ENCODE peak calls at places on chromosomes 6 and 20, in four cellular contexts. One of them, this sample, is unnamed.

GRCh38 chr6:105346052-105346451 is 56.8 kb downstream of the PREP start:
- DNase-seq in spleen: no peak
- DNase-seq in psoas muscle: no peak
- DNase-seq in AG04450: peak
- DNase-seq in this sample: no peak

GRCh38 chr6:53023323-53023722 is 28.2 kb upstream of the GSTA4 start:
- DNase-seq in spleen: no peak
- DNase-seq in psoas muscle: no peak
- DNase-seq in AG04450: no peak
- DNase-seq in this sample: no peak

GRCh38 chr6:34836451-34836850 is 44.6 kb downstream of the BLTP3A start:
- DNase-seq in spleen: no peak
- DNase-seq in psoas muscle: no peak
- DNase-seq in AG04450: no peak
- DNase-seq in this sample: no peak

GRCh38 chr20:48820649-48820973 is 7.2 kb downstream of the PREX1 start:
- DNase-seq in spleen: no peak
- DNase-seq in psoas muscle: no peak
- DNase-seq in AG04450: no peak
- DNase-seq in this sample: no peak

GRCh38 chr20:5008743-5009142 is 7.4 kb upstream of the SLC23A2 start:
- DNase-seq in spleen: no peak
- DNase-seq in psoas muscle: no peak
- DNase-seq in AG04450: no peak
- DNase-seq in this sample: no peak

GRCh38 chr6:168319279-168320051 is at the start of gene DACT2:
- DNase-seq in spleen: no peak
- DNase-seq in psoas muscle: no peak
- DNase-seq in AG04450: no peak
- DNase-seq in this sample: no peak

GRCh38 chr6:85285146-85285545 is 164.7 kb upstream of the NT5E start:
- DNase-seq in spleen: no peak
- DNase-seq in psoas muscle: no peak
- DNase-seq in AG04450: no peak
- DNase-seq in this sample: no peak

GRCh38 chr6:2658788-2659187 is 91.9 kb downstream of the MYLK4 start:
- DNase-seq in spleen: no peak
- DNase-seq in psoas muscle: no peak
- DNase-seq in AG04450: no peak
- DNase-seq in this sample: no peak

GRCh38 chr20:16271450-16271849 is 301.8 kb downstream of the KIF16B start:
- DNase-seq in spleen: no peak
- DNase-seq in psoas muscle: no peak
- DNase-seq in AG04450: no peak
- DNase-seq in this sample: no peak

GRCh38 chr6:106097368-106098231 is 11.5 kb downstream of the PRDM1 start:
- DNase-seq in spleen: no peak
- DNase-seq in psoas muscle: no peak
- DNase-seq in AG04450: no peak
- DNase-seq in this sample: peak

GRCh38 chr20:48819813-48820648 is 7.8 kb downstream of the PREX1 start:
- DNase-seq in spleen: peak
- DNase-seq in psoas muscle: no peak
- DNase-seq in AG04450: no peak
- DNase-seq in this sample: no peak

GRCh38 chr6:161227004-161227950 is 46.6 kb downstream of the AGPAT4 start:
- DNase-seq in spleen: no peak
- DNase-seq in psoas muscle: no peak
- DNase-seq in AG04450: no peak
- DNase-seq in this sample: no peak

GRCh38 chr6:50952092-50952932 is 133.6 kb downstream of the TFAP2B start:
- DNase-seq in spleen: no peak
- DNase-seq in psoas muscle: no peak
- DNase-seq in AG04450: no peak
- DNase-seq in this sample: no peak

GRCh38 chr6:100171533-100172321 is 177.7 kb upstream of the MCHR2 start:
- DNase-seq in spleen: no peak
- DNase-seq in psoas muscle: no peak
- DNase-seq in AG04450: no peak
- DNase-seq in this sample: peak

GRCh38 chr6:127515234-127515793 is 3.8 kb downstream of the MTCL3 start:
- DNase-seq in spleen: no peak
- DNase-seq in psoas muscle: no peak
- DNase-seq in AG04450: no peak
- DNase-seq in this sample: no peak

GRCh38 chr6:137765044-137765443 is 102.0 kb upstream of the TNFAIP3 start:
- DNase-seq in spleen: no peak
- DNase-seq in psoas muscle: no peak
- DNase-seq in AG04450: no peak
- DNase-seq in this sample: no peak

GRCh38 chr6:148932731-148933130 is 185.9 kb downstream of the UST start:
- DNase-seq in spleen: no peak
- DNase-seq in psoas muscle: no peak
- DNase-seq in AG04450: no peak
- DNase-seq in this sample: no peak

GRCh38 chr6:154872605-154873004 is 122.5 kb upstream of the TIAM2 start:
- DNase-seq in spleen: no peak
- DNase-seq in psoas muscle: no peak
- DNase-seq in AG04450: no peak
- DNase-seq in this sample: no peak

GRCh38 chr20:32972181-32973076 is 31.8 kb downstream of the SUN5 start:
- DNase-seq in spleen: peak
- DNase-seq in psoas muscle: no peak
- DNase-seq in AG04450: no peak
- DNase-seq in this sample: no peak

GRCh38 chr6:47286301-47286700 is 23.4 kb downstream of the TNFRSF21 start:
- DNase-seq in spleen: no peak
- DNase-seq in psoas muscle: no peak
- DNase-seq in AG04450: no peak
- DNase-seq in this sample: no peak

GRCh38 chr20:1718604-1719384 is 61.2 kb upstream of the SIRPG start:
- DNase-seq in spleen: no peak
- DNase-seq in psoas muscle: peak
- DNase-seq in AG04450: no peak
- DNase-seq in this sample: peak

GRCh38 chr6:106475280-106475679 is 114.8 kb downstream of the CRYBG1 start:
- DNase-seq in spleen: no peak
- DNase-seq in psoas muscle: no peak
- DNase-seq in AG04450: no peak
- DNase-seq in this sample: no peak

GRCh38 chr20:19867074-19867473 is 109.0 kb downstream of the RIN2 start:
- DNase-seq in spleen: no peak
- DNase-seq in psoas muscle: no peak
- DNase-seq in AG04450: peak
- DNase-seq in this sample: peak

GRCh38 chr6:71510057-71510713 is 221.6 kb downstream of the OGFRL1 start:
- DNase-seq in spleen: peak
- DNase-seq in psoas muscle: peak
- DNase-seq in AG04450: peak
- DNase-seq in this sample: peak

GRCh38 chr6:112214749-112215269 is 39.6 kb downstream of the LAMA4 start:
- DNase-seq in spleen: no peak
- DNase-seq in psoas muscle: no peak
- DNase-seq in AG04450: no peak
- DNase-seq in this sample: no peak

GRCh38 chr6:101534821-101535220 is 141.3 kb downstream of the GRIK2 start:
- DNase-seq in spleen: no peak
- DNase-seq in psoas muscle: no peak
- DNase-seq in AG04450: no peak
- DNase-seq in this sample: no peak

GRCh38 chr6:10033223-10033829 is 381.5 kb downstream of the TFAP2A start:
- DNase-seq in spleen: no peak
- DNase-seq in psoas muscle: no peak
- DNase-seq in AG04450: no peak
- DNase-seq in this sample: no peak

GRCh38 chr6:108592371-108593337 is 31.9 kb downstream of the FOXO3 start:
- DNase-seq in spleen: peak
- DNase-seq in psoas muscle: peak
- DNase-seq in AG04450: no peak
- DNase-seq in this sample: peak

GRCh38 chr6:27847706-27848105 is 64.5 kb downstream of the OR2B2 start:
- DNase-seq in spleen: no peak
- DNase-seq in psoas muscle: no peak
- DNase-seq in AG04450: no peak
- DNase-seq in this sample: no peak

DNA sequence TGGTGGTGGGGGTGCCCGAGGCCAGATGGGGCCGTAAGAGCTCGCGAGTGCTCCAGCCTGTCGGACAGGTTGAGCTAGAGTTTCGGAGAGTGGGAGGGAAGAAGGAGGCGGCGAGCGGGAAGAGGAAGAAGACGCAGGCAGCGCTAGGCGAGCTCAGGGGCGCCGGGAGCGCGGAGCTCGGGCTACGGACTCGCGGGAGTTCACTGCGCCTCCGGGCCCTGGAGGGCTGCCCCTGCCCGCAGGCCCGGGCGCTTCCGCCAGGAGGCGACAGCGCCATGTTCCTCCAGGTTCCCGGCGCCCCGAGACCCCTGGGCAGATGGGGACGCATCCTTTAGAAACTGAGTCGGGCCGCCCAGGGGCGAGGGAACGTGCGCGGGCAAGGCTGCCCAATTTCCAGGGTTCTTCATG is 984 bp downstream of the TFAP2C start:
- DNase-seq in spleen: no peak
- DNase-seq in psoas muscle: no peak
- DNase-seq in AG04450: no peak
- DNase-seq in this sample: no peak
- H3K4me3 ChIP-seq in spleen: peak
- H3K4me3 ChIP-seq in psoas muscle: peak
- H3K4me3 ChIP-seq in AG04450: no peak
- H3K4me3 ChIP-seq in this sample: peak

DNA sequence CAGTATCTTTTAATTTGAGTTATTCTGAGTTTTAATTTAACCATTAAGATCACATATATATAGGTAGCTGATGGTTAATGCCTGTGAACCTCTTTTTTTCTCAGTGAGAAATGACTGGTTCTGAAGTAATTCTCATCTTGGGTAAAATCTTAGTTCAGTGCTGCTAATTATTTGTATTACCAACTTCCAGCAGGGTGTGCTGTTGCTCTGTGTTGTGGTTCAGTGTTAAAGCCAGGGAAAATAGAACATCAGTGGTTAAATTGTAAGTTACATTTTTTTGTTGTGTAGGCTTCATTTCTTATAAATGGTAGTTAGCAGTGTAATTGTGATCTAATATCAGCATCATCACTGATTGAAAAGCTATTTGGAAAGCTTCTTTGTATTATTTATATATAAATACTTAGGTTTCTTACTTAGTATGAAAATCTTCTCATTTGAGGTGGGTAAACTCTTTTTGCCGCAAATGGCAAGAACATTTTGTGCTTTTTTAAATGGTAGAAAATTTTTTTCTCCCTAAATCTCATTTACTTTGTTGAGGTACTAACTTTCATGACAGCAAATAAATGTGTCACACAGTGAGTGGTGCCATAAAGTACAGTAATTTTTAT is 43.7 kb downstream of the CDC5L start:
- DNase-seq in spleen: no peak
- DNase-seq in psoas muscle: no peak
- DNase-seq in AG04450: peak
- DNase-seq in this sample: peak
- TF ChIP-seq CTCF in spleen: peak
- TF ChIP-seq CTCF in psoas muscle: peak
- TF ChIP-seq CTCF in AG04450: peak
- TF ChIP-seq CTCF in this sample: peak

GRCh38 chr6:24891004-24891403 is 44.8 kb downstream of the RIPOR2 start:
- DNase-seq in spleen: no peak
- DNase-seq in psoas muscle: no peak
- DNase-seq in AG04450: no peak
- DNase-seq in this sample: no peak

GRCh38 chr6:24888967-24889366 is 46.8 kb downstream of the RIPOR2 start:
- DNase-seq in spleen: no peak
- DNase-seq in psoas muscle: no peak
- DNase-seq in AG04450: no peak
- DNase-seq in this sample: no peak

GRCh38 chr6:24883618-24884017 is 52.1 kb downstream of the RIPOR2 start:
- DNase-seq in spleen: no peak
- DNase-seq in psoas muscle: no peak
- DNase-seq in AG04450: peak
- DNase-seq in this sample: peak

GRCh38 chr6:24890471-24890870 is 45.3 kb downstream of the RIPOR2 start:
- DNase-seq in spleen: no peak
- DNase-seq in psoas muscle: no peak
- DNase-seq in AG04450: no peak
- DNase-seq in this sample: no peak

GRCh38 chr6:24887520-24887919 is 48.2 kb downstream of the RIPOR2 start:
- DNase-seq in spleen: no peak
- DNase-seq in psoas muscle: no peak
- DNase-seq in AG04450: no peak
- DNase-seq in this sample: no peak
- H3K4me3 ChIP-seq in spleen: no peak
- H3K4me3 ChIP-seq in psoas muscle: no peak
- H3K4me3 ChIP-seq in AG04450: no peak
- H3K4me3 ChIP-seq in this sample: no peak

DNA sequence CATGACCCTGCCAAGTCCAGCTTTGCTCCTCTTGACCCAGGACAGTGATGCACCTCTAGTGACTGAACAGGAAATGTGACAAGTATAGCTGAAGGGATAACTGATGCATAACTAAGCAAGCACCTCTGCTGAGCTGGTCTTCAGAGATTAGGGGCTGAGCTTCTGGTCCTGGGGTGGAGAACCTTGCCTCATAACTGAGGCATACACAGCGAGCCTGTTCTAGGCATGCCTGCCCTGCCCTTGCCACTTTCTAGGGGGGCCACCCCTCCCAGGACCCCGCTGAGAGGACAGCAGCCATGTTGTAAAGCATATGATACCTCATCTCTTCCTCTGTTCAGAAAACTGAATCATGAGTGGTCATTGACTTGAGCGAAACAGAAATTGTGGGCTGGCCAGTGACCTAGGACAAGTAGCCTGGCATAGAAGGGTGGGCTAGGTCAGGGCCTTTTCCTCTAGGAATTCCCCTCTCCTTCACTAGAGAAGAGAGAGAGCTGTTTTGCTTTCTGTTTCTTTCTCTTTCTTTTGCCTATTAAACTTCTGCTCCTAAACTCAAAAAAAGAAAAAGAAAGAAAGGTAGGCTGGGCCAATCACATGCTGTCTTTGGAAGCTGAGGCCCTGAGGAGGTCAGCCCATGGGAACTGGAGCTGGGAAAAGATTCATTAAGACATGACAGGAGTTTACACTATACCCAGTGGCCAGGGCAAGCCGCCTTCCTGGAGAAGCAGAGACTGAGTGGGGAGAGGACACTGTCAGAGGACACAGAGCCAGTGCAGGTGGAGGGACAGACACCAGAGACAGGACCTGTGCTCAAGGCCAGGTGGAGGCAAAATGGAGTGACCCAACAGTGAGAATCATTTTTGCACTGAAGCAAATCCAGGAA is 23.1 kb downstream of the ALDH5A1 start:
- DNase-seq in spleen: no peak
- DNase-seq in psoas muscle: no peak
- DNase-seq in AG04450: no peak
- DNase-seq in this sample: no peak
- TF ChIP-seq CTCF in spleen: no peak
- TF ChIP-seq CTCF in psoas muscle: no peak
- TF ChIP-seq CTCF in AG04450: no peak
- TF ChIP-seq CTCF in this sample: no peak